ENCODE peak calls at places on chromosomes 3 and 15, in six cellular contexts. Z, C, I, V, W and A are unnamed samples.

GRCh38 chr3:100480111-100480510 is 12.3 kb upstream of the TMEM45A start:
- DNase-seq in C (no peak), W (no peak), I (no peak), Z (no peak), V (no peak), A (no peak)

GRCh38 chr3:182626484-182627467 is 166.5 kb upstream of the ATP11B start:
- DNase-seq in I (no peak), Z (no peak), W (no peak), C (no peak), V (no peak), A (no peak)

GRCh38 chr3:64214002-64214696 is 11.1 kb downstream of the PRICKLE2 start:
- DNase-seq in C (no peak), I (peak), V (peak), Z (no peak), W (no peak), A (no peak)

GRCh38 chr3:71536376-71536965 is 47.1 kb downstream of the FOXP1 start:
- DNase-seq in Z (no peak), W (no peak), V (no peak), C (no peak), I (no peak), A (no peak)

GRCh38 chr3:157066335-157067071 is 93.4 kb downstream of the CCNL1 start:
- DNase-seq in V (no peak), Z (no peak), W (no peak), C (no peak), I (peak), A (no peak)

GRCh38 chr15:70493787-70494514 is 269.4 kb downstream of the UACA start:
- DNase-seq in I (no peak), C (no peak), V (no peak), Z (no peak), W (no peak), A (no peak)

GRCh38 chr3:28745904-28746617 is 397.4 kb upstream of the AZI2 start:
- DNase-seq in V (no peak), W (no peak), C (no peak), Z (no peak), I (peak), A (no peak)

GRCh38 chr3:141360888-141361598 is 7.3 kb upstream of the ZBTB38 start:
- DNase-seq in W (no peak), Z (no peak), V (no peak), C (no peak), I (peak), A (no peak)

GRCh38 chr3:159919873-159920272 is 68.8 kb upstream of the IL12A start:
- DNase-seq in I (peak), Z (no peak), C (no peak), W (no peak), V (no peak), A (no peak)